ENCODE peak calls at places on chromosomes 6 and 20, in seven cellular contexts. M is Karpas-422; J is amygdala; G is stimulated activated CD4-positive, alpha-beta T cell treated with anti-CD3 and anti-CD28 coated beads, Interleukin-1b, Interleukin-23, amount 100 ng/mL, for 4 hours; E is posterior cingulate gyrus; I is dermis blood vessel endothelial cell; O is T-helper 22 cell. F is an unnamed sample.

GRCh38 chr6:9848094-9848493 is 566.8 kb downstream of the TFAP2A start:
- DNase-seq in M (no peak), J (no peak), G (no peak), E (no peak), I (no peak), O (no peak), F (no peak)

GRCh38 chr20:7516631-7517051 is 423.6 kb downstream of the HAO1 start:
- DNase-seq in M (no peak), J (no peak), G (no peak), E (no peak), I (no peak), O (no peak), F (no peak)

GRCh38 chr6:162184465-162184864 is 543.1 kb downstream of the PRKN start:
- DNase-seq in M (no peak), J (no peak), G (no peak), E (no peak), I (peak), O (no peak), F (peak)

GRCh38 chr20:45339084-45339483 is 9.1 kb downstream of the SDC4 start:
- DNase-seq in M (no peak), J (no peak), G (no peak), E (no peak), I (no peak), O (no peak), F (no peak)

GRCh38 chr20:62737971-62738881 is 29.6 kb downstream of the NTSR1 start:
- DNase-seq in M (no peak), J (no peak), G (no peak), E (no peak), I (no peak), O (no peak), F (no peak)

GRCh38 chr6:136051140-136051775 is 198.9 kb downstream of the MTFR2 start:
- DNase-seq in M (no peak), J (no peak), G (no peak), E (no peak), I (peak), O (no peak), F (no peak)

GRCh38 chr20:42255820-42256219 is 637.6 kb upstream of the CHD6 start:
- DNase-seq in M (no peak), J (no peak), G (no peak), E (no peak), I (no peak), O (no peak), F (no peak)

GRCh38 chr6:44563397-44563796 is 175.9 kb downstream of the CDC5L start:
- DNase-seq in M (no peak), J (no peak), G (no peak), E (no peak), I (no peak), O (no peak), F (no peak)

GRCh38 chr6:26473758-26474438 is 16.1 kb downstream of the BTN2A1 start:
- DNase-seq in M (peak), J (peak), G (peak), E (peak), I (peak), O (peak), F (peak)

GRCh38 chr20:51525241-51526104 is 17.0 kb downstream of the NFATC2 start:
- DNase-seq in M (no peak), J (no peak), G (peak), E (no peak), I (peak), O (peak), F (peak)

GRCh38 chr6:40816601-40817000 is 222.4 kb downstream of the UNC5CL start:
- DNase-seq in M (no peak), J (no peak), G (no peak), E (no peak), I (no peak), O (no peak), F (no peak)

GRCh38 chr20:1803216-1804128 is 91.7 kb upstream of the SIRPA start:
- DNase-seq in M (peak), J (peak), G (no peak), E (peak), I (peak), O (no peak), F (peak)

GRCh38 chr6:71367763-71368162 is 79.2 kb downstream of the OGFRL1 start:
- DNase-seq in M (no peak), J (no peak), G (no peak), E (no peak), I (peak), O (no peak), F (no peak)

GRCh38 chr6:133899556-133899955 is 10.6 kb downstream of the TCF21 start:
- DNase-seq in M (no peak), J (no peak), G (no peak), E (no peak), I (no peak), O (no peak), F (no peak)

GRCh38 chr20:61802721-61803311 is 262.9 kb downstream of the TAF4 start:
- DNase-seq in M (no peak), J (no peak), G (no peak), E (no peak), I (no peak), O (no peak), F (no peak)

GRCh38 chr6:125310994-125311649 is 9.4 kb upstream of the HDDC2 start:
- DNase-seq in M (peak), J (no peak), G (no peak), E (no peak), I (peak), O (no peak), F (no peak)

GRCh38 chr20:50484271-50484976 is 25.8 kb upstream of the PTPN1 start:
- DNase-seq in M (no peak), J (no peak), G (no peak), E (no peak), I (peak), O (no peak), F (peak)

GRCh38 chr6:62150048-62150663 is 135.9 kb downstream of the KHDRBS2 start:
- DNase-seq in M (peak), J (no peak), G (no peak), E (peak), I (peak), O (no peak), F (peak)